ENCODE peak calls at places on chromosome 17, in seven cellular contexts. One of them, this sample, is unnamed.
A peak's percentile ranks its signal among the peaks of the same experiment; 100 is the strongest.

GRCh38 chr17:49209061-49209571 is 1.3 kb downstream of the GNGT2 start:
- DNase-seq in adipocyte: no peak
- DNase-seq in fibroblast of lung: no peak
- DNase-seq in CD8-positive, alpha-beta T cell: no peak
- DNase-seq in endodermal cell: no peak
- DNase-seq in adrenal gland: no peak
- DNase-seq in dorsolateral prefrontal cortex: no peak
- DNase-seq in this sample: no peak

GRCh38 chr17:16273499-16273898 is 56.5 kb downstream of the PIGL start:
- DNase-seq in fibroblast of lung: peak; percentile 86
- DNase-seq in dorsolateral prefrontal cortex: no peak
- DNase-seq in adipocyte: no peak
- DNase-seq in adrenal gland: no peak
- DNase-seq in endodermal cell: no peak
- DNase-seq in CD8-positive, alpha-beta T cell: no peak
- DNase-seq in this sample: no peak

GRCh38 chr17:2347805-2348685 is 10.7 kb downstream of the SGSM2 start:
- DNase-seq in endodermal cell: peak; percentile 99
- DNase-seq in CD8-positive, alpha-beta T cell: no peak
- DNase-seq in adrenal gland: peak; percentile 71
- DNase-seq in fibroblast of lung: peak; percentile 74
- DNase-seq in adipocyte: peak; percentile 76
- DNase-seq in dorsolateral prefrontal cortex: no peak
- DNase-seq in this sample: no peak

GRCh38 chr17:8087942-8088230 is 370 bp upstream of the ALOX12B start:
- DNase-seq in adrenal gland: no peak
- DNase-seq in fibroblast of lung: no peak
- DNase-seq in CD8-positive, alpha-beta T cell: no peak
- DNase-seq in endodermal cell: no peak
- DNase-seq in adipocyte: no peak
- DNase-seq in dorsolateral prefrontal cortex: no peak
- DNase-seq in this sample: no peak

GRCh38 chr17:72334205-72334604 is 213.4 kb downstream of the SOX9 start:
- DNase-seq in CD8-positive, alpha-beta T cell: no peak
- DNase-seq in dorsolateral prefrontal cortex: no peak
- DNase-seq in adrenal gland: no peak
- DNase-seq in fibroblast of lung: peak; percentile 80
- DNase-seq in endodermal cell: no peak
- DNase-seq in adipocyte: peak; percentile 63
- DNase-seq in this sample: no peak

GRCh38 chr17:281365-281999 is 71.1 kb downstream of the RPH3AL start:
- DNase-seq in dorsolateral prefrontal cortex: peak; percentile 38
- DNase-seq in fibroblast of lung: no peak
- DNase-seq in adipocyte: no peak
- DNase-seq in CD8-positive, alpha-beta T cell: no peak
- DNase-seq in adrenal gland: peak; percentile 17
- DNase-seq in endodermal cell: no peak
- DNase-seq in this sample: no peak

GRCh38 chr17:48470388-48471034 is 40.5 kb upstream of the SKAP1 start:
- DNase-seq in adipocyte: no peak
- DNase-seq in dorsolateral prefrontal cortex: no peak
- DNase-seq in endodermal cell: no peak
- DNase-seq in adrenal gland: no peak
- DNase-seq in CD8-positive, alpha-beta T cell: no peak
- DNase-seq in fibroblast of lung: peak; percentile 67
- DNase-seq in this sample: no peak

GRCh38 chr17:80751070-80751459 is 206.4 kb downstream of the RPTOR start:
- DNase-seq in dorsolateral prefrontal cortex: no peak
- DNase-seq in adipocyte: no peak
- DNase-seq in fibroblast of lung: no peak
- DNase-seq in endodermal cell: no peak
- DNase-seq in adrenal gland: no peak
- DNase-seq in CD8-positive, alpha-beta T cell: no peak
- DNase-seq in this sample: no peak

GRCh38 chr17:80393961-80394360 is 21.0 kb upstream of the ENDOV start:
- DNase-seq in endodermal cell: no peak
- DNase-seq in adipocyte: no peak
- DNase-seq in CD8-positive, alpha-beta T cell: no peak
- DNase-seq in dorsolateral prefrontal cortex: no peak
- DNase-seq in adrenal gland: no peak
- DNase-seq in fibroblast of lung: no peak
- DNase-seq in this sample: no peak

GRCh38 chr17:48882272-48882671 is 10.3 kb upstream of the ATP5MC1 start:
- DNase-seq in adrenal gland: no peak
- DNase-seq in adipocyte: no peak
- DNase-seq in CD8-positive, alpha-beta T cell: no peak
- DNase-seq in dorsolateral prefrontal cortex: no peak
- DNase-seq in endodermal cell: no peak
- DNase-seq in fibroblast of lung: no peak
- DNase-seq in this sample: no peak

GRCh38 chr17:49438885-49439284 is 24.2 kb upstream of the PHB1 start:
- DNase-seq in dorsolateral prefrontal cortex: no peak
- DNase-seq in adipocyte: no peak
- DNase-seq in CD8-positive, alpha-beta T cell: no peak
- DNase-seq in adrenal gland: no peak
- DNase-seq in endodermal cell: peak; percentile 78
- DNase-seq in fibroblast of lung: no peak
- DNase-seq in this sample: no peak

GRCh38 chr17:47621293-47622178 is 28.2 kb upstream of the KPNB1 start:
- DNase-seq in CD8-positive, alpha-beta T cell: no peak
- DNase-seq in adrenal gland: peak; percentile 75
- DNase-seq in endodermal cell: peak; percentile 95
- DNase-seq in adipocyte: peak; percentile 88
- DNase-seq in fibroblast of lung: peak; percentile 95
- DNase-seq in dorsolateral prefrontal cortex: peak; percentile 56
- DNase-seq in this sample: no peak

GRCh38 chr17:13474073-13474800 is 127.5 kb downstream of the HS3ST3A1 start:
- DNase-seq in fibroblast of lung: peak; percentile 48
- DNase-seq in adrenal gland: no peak
- DNase-seq in dorsolateral prefrontal cortex: no peak
- DNase-seq in endodermal cell: no peak
- DNase-seq in CD8-positive, alpha-beta T cell: no peak
- DNase-seq in adipocyte: no peak
- DNase-seq in this sample: no peak

GRCh38 chr17:15123593-15124590 is 141.2 kb downstream of the PMP22 start:
- DNase-seq in CD8-positive, alpha-beta T cell: no peak
- DNase-seq in fibroblast of lung: peak; percentile 49
- DNase-seq in endodermal cell: peak; percentile 44
- DNase-seq in adrenal gland: no peak
- DNase-seq in adipocyte: peak; percentile 42
- DNase-seq in dorsolateral prefrontal cortex: no peak
- DNase-seq in this sample: no peak

GRCh38 chr17:41613277-41614082 is 913 bp upstream of the KRT16 start:
- DNase-seq in endodermal cell: peak; percentile 38
- DNase-seq in CD8-positive, alpha-beta T cell: no peak
- DNase-seq in adipocyte: no peak
- DNase-seq in dorsolateral prefrontal cortex: no peak
- DNase-seq in adrenal gland: no peak
- DNase-seq in fibroblast of lung: no peak
- DNase-seq in this sample: no peak

GRCh38 chr17:50640701-50641338 is 6.1 kb downstream of the ABCC3 start:
- DNase-seq in adrenal gland: peak; percentile 76
- DNase-seq in dorsolateral prefrontal cortex: no peak
- DNase-seq in endodermal cell: no peak
- DNase-seq in adipocyte: no peak
- DNase-seq in fibroblast of lung: no peak
- DNase-seq in CD8-positive, alpha-beta T cell: no peak
- DNase-seq in this sample: no peak

GRCh38 chr17:40699359-40699758 is 4.2 kb downstream of the KRT24 start:
- DNase-seq in endodermal cell: no peak
- DNase-seq in adrenal gland: no peak
- DNase-seq in adipocyte: no peak
- DNase-seq in CD8-positive, alpha-beta T cell: no peak
- DNase-seq in fibroblast of lung: no peak
- DNase-seq in dorsolateral prefrontal cortex: no peak
- DNase-seq in this sample: no peak

GRCh38 chr17:50689956-50690886 is 17.5 kb downstream of the ANKRD40 start:
- DNase-seq in fibroblast of lung: peak; percentile 27
- DNase-seq in adrenal gland: peak; percentile 64
- DNase-seq in CD8-positive, alpha-beta T cell: no peak
- DNase-seq in dorsolateral prefrontal cortex: peak; percentile 55
- DNase-seq in adipocyte: no peak
- DNase-seq in endodermal cell: peak; percentile 71
- DNase-seq in this sample: no peak

GRCh38 chr17:81994593-81995462 is 17.4 kb downstream of the ASPSCR1 start:
- DNase-seq in adrenal gland: no peak
- DNase-seq in fibroblast of lung: no peak
- DNase-seq in adipocyte: no peak
- DNase-seq in dorsolateral prefrontal cortex: no peak
- DNase-seq in CD8-positive, alpha-beta T cell: no peak
- DNase-seq in endodermal cell: no peak
- DNase-seq in this sample: no peak

GRCh38 chr17:20121359-20122235 is 112.4 kb downstream of the SPECC1 start:
- DNase-seq in fibroblast of lung: peak; percentile 46
- DNase-seq in adrenal gland: peak; percentile 78
- DNase-seq in adipocyte: peak; percentile 78
- DNase-seq in endodermal cell: peak; percentile 95
- DNase-seq in CD8-positive, alpha-beta T cell: peak; percentile 36
- DNase-seq in dorsolateral prefrontal cortex: peak; percentile 79
- DNase-seq in this sample: peak; percentile 26

GRCh38 chr17:65723356-65723928 is 162.0 kb upstream of the AXIN2 start:
- DNase-seq in dorsolateral prefrontal cortex: no peak
- DNase-seq in adipocyte: peak; percentile 57
- DNase-seq in endodermal cell: no peak
- DNase-seq in CD8-positive, alpha-beta T cell: no peak
- DNase-seq in fibroblast of lung: peak; percentile 64
- DNase-seq in adrenal gland: no peak
- DNase-seq in this sample: no peak

GRCh38 chr17:69810326-69811035 is 264.5 kb upstream of the KCNJ16 start:
- DNase-seq in fibroblast of lung: peak; percentile 26
- DNase-seq in adipocyte: no peak
- DNase-seq in endodermal cell: no peak
- DNase-seq in dorsolateral prefrontal cortex: no peak
- DNase-seq in adrenal gland: no peak
- DNase-seq in CD8-positive, alpha-beta T cell: no peak
- DNase-seq in this sample: no peak

GRCh38 chr17:64411999-64412771 is 21.5 kb upstream of the PECAM1 start:
- DNase-seq in endodermal cell: peak; percentile 94
- DNase-seq in CD8-positive, alpha-beta T cell: no peak
- DNase-seq in fibroblast of lung: peak; percentile 63
- DNase-seq in adipocyte: no peak
- DNase-seq in adrenal gland: peak; percentile 53
- DNase-seq in dorsolateral prefrontal cortex: peak; percentile 49
- DNase-seq in this sample: no peak

GRCh38 chr17:82060614-82061013 is 5.0 kb downstream of the DUS1L start:
- DNase-seq in CD8-positive, alpha-beta T cell: no peak
- DNase-seq in dorsolateral prefrontal cortex: peak; percentile 47
- DNase-seq in adipocyte: no peak
- DNase-seq in adrenal gland: no peak
- DNase-seq in fibroblast of lung: no peak
- DNase-seq in endodermal cell: no peak
- DNase-seq in this sample: no peak

GRCh38 chr17:3904486-3904885 is 11.6 kb upstream of the CAMKK1 start:
- DNase-seq in adipocyte: no peak
- DNase-seq in dorsolateral prefrontal cortex: no peak
- DNase-seq in fibroblast of lung: no peak
- DNase-seq in adrenal gland: no peak
- DNase-seq in endodermal cell: peak; percentile 67
- DNase-seq in CD8-positive, alpha-beta T cell: no peak
- DNase-seq in this sample: no peak

GRCh38 chr17:38440614-38441397 is 12.5 kb downstream of the ARHGAP23 start:
- DNase-seq in CD8-positive, alpha-beta T cell: no peak
- DNase-seq in adrenal gland: no peak
- DNase-seq in adipocyte: no peak
- DNase-seq in fibroblast of lung: no peak
- DNase-seq in dorsolateral prefrontal cortex: no peak
- DNase-seq in endodermal cell: peak; percentile 96
- DNase-seq in this sample: no peak

GRCh38 chr17:17722081-17722905 is 41.0 kb downstream of the RAI1 start:
- DNase-seq in adrenal gland: no peak
- DNase-seq in CD8-positive, alpha-beta T cell: no peak
- DNase-seq in endodermal cell: peak; percentile 84
- DNase-seq in adipocyte: no peak
- DNase-seq in dorsolateral prefrontal cortex: no peak
- DNase-seq in fibroblast of lung: peak; percentile 61
- DNase-seq in this sample: no peak
- H3K4me3 ChIP-seq in adrenal gland: no peak overlapping the region
- H3K4me3 ChIP-seq in CD8-positive, alpha-beta T cell: peak overlapping the region; percentile 58
- H3K4me3 ChIP-seq in endodermal cell: peak overlapping the region; percentile 85
- H3K4me3 ChIP-seq in adipocyte: peak overlapping the region; percentile 45
- H3K4me3 ChIP-seq in dorsolateral prefrontal cortex: peak overlapping the region; percentile 52
- H3K4me3 ChIP-seq in fibroblast of lung: peak overlapping the region; percentile 34
- H3K4me3 ChIP-seq in this sample: no peak overlapping the region

GRCh38 chr17:29612094-29612403 is 10.7 kb downstream of the CORO6 start:
- DNase-seq in CD8-positive, alpha-beta T cell: no peak
- DNase-seq in dorsolateral prefrontal cortex: no peak
- DNase-seq in endodermal cell: no peak
- DNase-seq in adrenal gland: no peak
- DNase-seq in fibroblast of lung: no peak
- DNase-seq in adipocyte: no peak
- DNase-seq in this sample: no peak

GRCh38 chr17:29614345-29615047 is 8.2 kb downstream of the CORO6 start:
- DNase-seq in CD8-positive, alpha-beta T cell: no peak
- DNase-seq in fibroblast of lung: no peak
- DNase-seq in adipocyte: no peak
- DNase-seq in adrenal gland: no peak
- DNase-seq in dorsolateral prefrontal cortex: no peak
- DNase-seq in endodermal cell: peak; percentile 63
- DNase-seq in this sample: no peak

GRCh38 chr17:29613856-29614255 is 8.9 kb downstream of the CORO6 start:
- DNase-seq in CD8-positive, alpha-beta T cell: no peak
- DNase-seq in adipocyte: no peak
- DNase-seq in adrenal gland: no peak
- DNase-seq in endodermal cell: no peak
- DNase-seq in dorsolateral prefrontal cortex: no peak
- DNase-seq in fibroblast of lung: no peak
- DNase-seq in this sample: no peak

GRCh38 chr17:29612404-29613370 is 10.0 kb downstream of the CORO6 start:
- DNase-seq in dorsolateral prefrontal cortex: no peak
- DNase-seq in CD8-positive, alpha-beta T cell: no peak
- DNase-seq in adrenal gland: peak; percentile 38
- DNase-seq in adipocyte: no peak
- DNase-seq in fibroblast of lung: no peak
- DNase-seq in endodermal cell: no peak
- DNase-seq in this sample: no peak

GRCh38 chr17:29613371-29613837 is 9.3 kb downstream of the CORO6 start:
- DNase-seq in dorsolateral prefrontal cortex: peak; percentile 93
- DNase-seq in endodermal cell: peak; percentile 100
- DNase-seq in fibroblast of lung: peak; percentile 75
- DNase-seq in CD8-positive, alpha-beta T cell: peak; percentile 84
- DNase-seq in adipocyte: peak; percentile 90
- DNase-seq in adrenal gland: peak; percentile 97
- DNase-seq in this sample: peak; percentile 89
- H3K4me3 ChIP-seq in dorsolateral prefrontal cortex: peak overlapping the region; percentile 18
- H3K4me3 ChIP-seq in endodermal cell: no peak overlapping the region
- H3K4me3 ChIP-seq in fibroblast of lung: no peak overlapping the region
- H3K4me3 ChIP-seq in CD8-positive, alpha-beta T cell: peak overlapping the region; percentile 49
- H3K4me3 ChIP-seq in adipocyte: peak overlapping the region; percentile 59
- H3K4me3 ChIP-seq in adrenal gland: no peak overlapping the region
- H3K4me3 ChIP-seq in this sample: peak overlapping the region; percentile 24

GRCh38 chr17:39607851-39608130 is at the start of gene NEUROD2:
- DNase-seq in adipocyte: no peak
- DNase-seq in adrenal gland: no peak
- DNase-seq in fibroblast of lung: no peak
- DNase-seq in dorsolateral prefrontal cortex: no peak
- DNase-seq in endodermal cell: no peak
- DNase-seq in CD8-positive, alpha-beta T cell: no peak
- DNase-seq in this sample: no peak
- H3K4me3 ChIP-seq in adipocyte: no peak within 1 kb of the TSS
- H3K4me3 ChIP-seq in adrenal gland: no peak within 1 kb of the TSS
- H3K4me3 ChIP-seq in fibroblast of lung: no peak within 1 kb of the TSS
- H3K4me3 ChIP-seq in dorsolateral prefrontal cortex: peak within 1 kb of the TSS; percentile 27
- H3K4me3 ChIP-seq in endodermal cell: no peak within 1 kb of the TSS
- H3K4me3 ChIP-seq in CD8-positive, alpha-beta T cell: no peak within 1 kb of the TSS
- H3K4me3 ChIP-seq in this sample: no peak within 1 kb of the TSS

GRCh38 chr17:76529643-76530488 is 7.6 kb downstream of the CYGB start:
- DNase-seq in dorsolateral prefrontal cortex: no peak
- DNase-seq in adipocyte: peak; percentile 65
- DNase-seq in fibroblast of lung: peak; percentile 36
- DNase-seq in endodermal cell: peak; percentile 79
- DNase-seq in adrenal gland: peak; percentile 63
- DNase-seq in CD8-positive, alpha-beta T cell: no peak
- DNase-seq in this sample: no peak
- H3K4me3 ChIP-seq in dorsolateral prefrontal cortex: no peak overlapping the region
- H3K4me3 ChIP-seq in adipocyte: peak overlapping the region; percentile 57
- H3K4me3 ChIP-seq in fibroblast of lung: no peak overlapping the region
- H3K4me3 ChIP-seq in endodermal cell: no peak overlapping the region
- H3K4me3 ChIP-seq in adrenal gland: no peak overlapping the region
- H3K4me3 ChIP-seq in CD8-positive, alpha-beta T cell: no peak overlapping the region
- H3K4me3 ChIP-seq in this sample: no peak overlapping the region